ENCODE peak calls at places on chromosomes 13 and 19, in six cellular contexts. A is H9, R is H1, Q is IMR-90, T is neuronal stem cell, P is mesendoderm. D is an unnamed sample.

GRCh38 chr13:113672002-113672651 is 5.1 kb downstream of the GRK1 start:
- DNase-seq in Q (no peak), R (no peak), P (no peak), T (no peak), A (no peak), D (no peak)

GRCh38 chr19:18145391-18145999 is 7.5 kb upstream of the PIK3R2 start:
- DNase-seq in Q (no peak), R (no peak), T (no peak), A (no peak), P (no peak), D (no peak)

GRCh38 chr13:26816876-26817275 is 56.3 kb upstream of the GPR12 start:
- DNase-seq in A (no peak), R (no peak), T (no peak), Q (no peak), P (no peak), D (no peak)

GRCh38 chr19:41968751-41969150 is 9.6 kb upstream of the RABAC1 start:
- DNase-seq in T (no peak), Q (no peak), P (no peak), A (no peak), R (no peak), D (no peak)

GRCh38 chr19:4326837-4327251 is 11.8 kb downstream of the STAP2 start:
- DNase-seq in R (no peak), A (peak; percentile 84), P (peak; percentile 76), Q (no peak), T (peak; percentile 64), D (no peak)

GRCh38 chr13:87403748-87404432 is 267.3 kb upstream of the SLITRK5 start:
- DNase-seq in P (no peak), T (no peak), A (no peak), Q (no peak), R (no peak), D (no peak)

GRCh38 chr19:57903298-57904174 is 12.9 kb downstream of the ZNF417 start:
- DNase-seq in P (peak; percentile 52), A (no peak), T (no peak), Q (peak; percentile 53), R (no peak), D (peak; percentile 61)

GRCh38 chr13:50015750-50016149 is 506 bp downstream of the KCNRG start:
- DNase-seq in P (peak; percentile 40), A (no peak), T (no peak), Q (no peak), R (no peak), D (no peak)

GRCh38 chr19:21586341-21587116 is 81.1 kb downstream of the ZNF429 start:
- DNase-seq in A (peak; percentile 34), P (peak; percentile 26), R (no peak), Q (no peak), T (no peak), D (no peak)

GRCh38 chr13:24684600-24684998 is 4.4 kb downstream of the ATP12A start:
- DNase-seq in Q (no peak), A (no peak), T (no peak), R (no peak), P (no peak), D (no peak)

GRCh38 chr13:29707876-29708543 is 112.5 kb upstream of the SLC7A1 start:
- DNase-seq in A (peak; percentile 86), P (peak; percentile 84), T (peak; percentile 17), Q (peak; percentile 41), R (peak; percentile 59), D (peak; percentile 51)

GRCh38 chr13:33380487-33381079 is 95.0 kb upstream of the STARD13 start:
- DNase-seq in T (no peak), R (no peak), P (peak; percentile 68), Q (no peak), A (no peak), D (no peak)

GRCh38 chr13:31418186-31418585 is 218.4 kb downstream of the B3GLCT start:
- DNase-seq in Q (no peak), R (no peak), A (no peak), T (no peak), P (no peak), D (no peak)

GRCh38 chr13:106491463-106491862 is 44.0 kb downstream of the EFNB2 start:
- DNase-seq in Q (no peak), T (no peak), R (no peak), A (no peak), P (no peak), D (no peak)

GRCh38 chr19:55048446-55048845 is 10.4 kb upstream of the GP6 start:
- DNase-seq in Q (no peak), A (no peak), P (no peak), R (no peak), T (no peak), D (no peak)

GRCh38 chr13:21530656-21531055 is 71.6 kb upstream of the ZDHHC20 start:
- DNase-seq in T (no peak), R (no peak), Q (no peak), P (no peak), A (no peak), D (no peak)

GRCh38 chr19:48819366-48819816 is 8.6 kb upstream of the BCAT2 start:
- DNase-seq in T (no peak), A (no peak), R (no peak), Q (peak; percentile 79), P (no peak), D (no peak)

GRCh38 chr19:871446-872265 is 12.2 kb downstream of the CFD start:
- DNase-seq in T (no peak), P (peak; percentile 87), Q (peak; percentile 31), A (peak; percentile 77), R (no peak), D (peak; percentile 37)

GRCh38 chr13:33931397-33931987 is 113.5 kb downstream of the RFC3 start:
- DNase-seq in R (no peak), Q (peak; percentile 53), P (peak; percentile 65), A (no peak), T (peak; percentile 39), D (peak; percentile 67)

GRCh38 chr13:74620711-74621110 is 486.5 kb upstream of the KLF12 start:
- DNase-seq in R (no peak), A (no peak), Q (no peak), P (no peak), T (no peak), D (no peak)
- H4K8ac ChIP-seq in R (no peak overlapping the region), A (no peak overlapping the region), Q (no peak overlapping the region), P (no peak overlapping the region), T (no peak overlapping the region), D (no peak overlapping the region)

GRCh38 chr19:12933287-12934072 is at the start of gene FARSA:
- DNase-seq in A (peak; percentile 93), Q (peak; percentile 87), P (peak; percentile 94), T (peak; percentile 80), R (peak; percentile 65), D (peak; percentile 93)

GRCh38 chr19:12930002-12930645 is 3.4 kb downstream of the FARSA start:
- DNase-seq in Q (no peak), P (no peak), R (no peak), A (no peak), T (no peak), D (no peak)

GRCh38 chr19:12936582-12936981 is 1.8 kb upstream of the CALR start:
- DNase-seq in A (no peak), R (no peak), P (no peak), Q (no peak), T (no peak), D (no peak)

GRCh38 chr19:12935071-12935470 is 1.6 kb upstream of the FARSA start:
- DNase-seq in A (no peak), Q (no peak), R (no peak), P (no peak), T (no peak), D (no peak)

GRCh38 chr19:12932392-12933286 is 872 bp downstream of the FARSA start:
- DNase-seq in P (no peak), Q (no peak), R (no peak), T (no peak), A (no peak), D (no peak)
- H2AK5ac ChIP-seq in P (no peak overlapping the region), Q (peak overlapping the region; percentile 93), R (peak overlapping the region; percentile 17), T (no peak overlapping the region), A (no peak overlapping the region), D (no peak overlapping the region)

GRCh38 chr13:64793592-64793991 is 2436.5 kb downstream of the PCDH9 start:
- DNase-seq in T (no peak), Q (no peak), A (no peak), P (no peak), R (no peak), D (no peak)

GRCh38 chr13:64791373-64791772 is 2438.8 kb downstream of the PCDH9 start:
- DNase-seq in P (no peak), R (no peak), A (no peak), Q (no peak), T (no peak), D (no peak)

GRCh38 chr13:64798422-64798821 is 2431.7 kb downstream of the PCDH9 start:
- DNase-seq in Q (no peak), T (no peak), P (no peak), R (no peak), A (no peak), D (no peak)

DNA sequence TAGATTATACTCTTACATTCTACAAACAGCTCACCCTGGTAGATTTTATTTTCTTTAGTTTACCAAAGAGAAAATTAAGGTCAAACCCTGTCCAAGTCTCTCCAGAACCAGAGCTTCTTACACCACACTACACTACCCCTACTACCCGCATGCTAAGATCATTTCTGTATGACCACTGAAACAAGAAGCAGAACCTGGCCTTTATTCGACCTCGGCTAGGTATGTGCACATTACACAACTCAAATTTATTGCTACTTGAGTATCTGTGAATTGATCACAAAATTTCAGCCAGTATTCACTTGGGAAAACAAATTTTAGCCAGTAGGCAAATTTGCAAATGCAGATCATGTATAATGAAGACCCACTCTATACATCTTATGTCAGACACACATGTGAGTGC is 2437.0 kb downstream of the PCDH9 start:
- DNase-seq in P (no peak), A (no peak), Q (no peak), R (no peak), T (no peak), D (no peak)
- H4K8ac ChIP-seq in P (no peak overlapping the region), A (no peak overlapping the region), Q (no peak overlapping the region), R (no peak overlapping the region), T (no peak overlapping the region), D (no peak overlapping the region)

GRCh38 chr13:64997438-64997837 is 2232.7 kb downstream of the PCDH9 start:
- DNase-seq in R (no peak), T (no peak), Q (no peak), P (no peak), A (no peak), D (no peak)

GRCh38 chr13:64992314-64992713 is 2237.8 kb downstream of the PCDH9 start:
- DNase-seq in A (no peak), P (no peak), R (no peak), Q (peak; percentile 3), T (no peak), D (no peak)

DNA sequence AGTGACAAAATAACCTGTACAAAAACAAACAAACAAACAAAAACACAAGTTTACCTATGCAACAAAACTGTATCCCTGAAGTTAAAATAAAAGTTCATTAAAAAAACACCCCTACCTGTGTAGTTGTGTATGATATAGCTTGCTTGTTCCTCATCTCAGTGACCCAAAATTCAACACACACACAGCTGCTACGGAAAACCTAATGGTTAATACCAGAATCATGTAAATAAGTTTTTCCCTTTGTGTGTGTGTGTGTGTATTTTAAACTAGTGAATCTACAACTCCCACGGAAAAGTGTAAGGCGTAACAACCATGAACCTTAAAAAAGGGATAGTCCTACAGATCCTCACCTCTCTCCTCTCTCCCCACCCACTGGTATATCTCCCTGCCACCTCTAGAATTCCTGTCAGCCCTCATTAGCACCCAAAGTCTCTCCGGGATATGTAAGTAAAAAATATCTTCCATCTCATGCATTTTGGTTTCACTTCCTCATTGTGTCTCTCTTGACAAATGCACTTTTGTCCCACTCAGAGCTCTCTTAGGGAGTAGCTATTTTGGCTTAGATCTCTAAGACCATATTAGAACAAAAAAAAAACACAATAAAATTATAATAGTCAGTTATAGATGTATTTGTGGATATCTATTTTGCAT is 2236.5 kb downstream of the PCDH9 start:
- DNase-seq in P (no peak), Q (no peak), T (no peak), A (no peak), R (no peak), D (no peak)
- H2AK5ac ChIP-seq in P (no peak overlapping the region), Q (no peak overlapping the region), T (no peak overlapping the region), A (no peak overlapping the region), R (no peak overlapping the region), D (no peak overlapping the region)

GRCh38 chr19:10517361-10517759 is at the start of gene S1PR5:
- DNase-seq in P (peak; percentile 58), T (no peak), R (no peak), A (peak; percentile 75), Q (no peak), D (peak; percentile 62)
- H4K8ac ChIP-seq in P (no peak within 1 kb of the TSS), T (no peak within 1 kb of the TSS), R (no peak within 1 kb of the TSS), A (no peak within 1 kb of the TSS), Q (peak within 1 kb of the TSS; percentile 37), D (peak within 1 kb of the TSS; percentile 93)

D was measured in mesenchymal stem cell.